ENCODE peak calls at places on chromosome 11, in seven cellular contexts. One of them, this sample, is unnamed.

GRCh38 chr11:34585870-34586654 is 34.8 kb upstream of the EHF start:
- DNase-seq in H1: no peak
- DNase-seq in IMR-90: peak; percentile 71
- DNase-seq in neuronal stem cell: peak; percentile 52
- DNase-seq in H9: no peak
- DNase-seq in mesendoderm: peak; percentile 73
- DNase-seq in mesenchymal stem cell: peak; percentile 56
- DNase-seq in this sample: no peak

GRCh38 chr11:45333506-45333971 is 47.4 kb upstream of the SYT13 start:
- DNase-seq in H9: peak; percentile 68
- DNase-seq in neuronal stem cell: no peak
- DNase-seq in H1: no peak
- DNase-seq in IMR-90: peak; percentile 65
- DNase-seq in mesendoderm: peak; percentile 78
- DNase-seq in mesenchymal stem cell: peak; percentile 98
- DNase-seq in this sample: no peak

GRCh38 chr11:70192666-70193410 is 10.3 kb upstream of the FADD start:
- DNase-seq in H9: no peak
- DNase-seq in mesenchymal stem cell: no peak
- DNase-seq in H1: no peak
- DNase-seq in mesendoderm: no peak
- DNase-seq in IMR-90: no peak
- DNase-seq in neuronal stem cell: no peak
- DNase-seq in this sample: no peak

GRCh38 chr11:84430661-84431060 is 1144.5 kb upstream of the CCDC90B start:
- DNase-seq in IMR-90: no peak
- DNase-seq in H1: no peak
- DNase-seq in H9: peak; percentile 55
- DNase-seq in mesenchymal stem cell: no peak
- DNase-seq in neuronal stem cell: no peak
- DNase-seq in mesendoderm: peak; percentile 69
- DNase-seq in this sample: no peak

GRCh38 chr11:1232328-1233321 is 9.8 kb downstream of the MUC5B start:
- DNase-seq in mesendoderm: no peak
- DNase-seq in neuronal stem cell: no peak
- DNase-seq in mesenchymal stem cell: no peak
- DNase-seq in H9: peak; percentile 24
- DNase-seq in H1: no peak
- DNase-seq in IMR-90: no peak
- DNase-seq in this sample: no peak

GRCh38 chr11:67053896-67054850 is 2.5 kb upstream of the RHOD start:
- DNase-seq in IMR-90: peak; percentile 91
- DNase-seq in neuronal stem cell: peak; percentile 55
- DNase-seq in H1: peak; percentile 23
- DNase-seq in mesenchymal stem cell: peak; percentile 91
- DNase-seq in H9: peak; percentile 74
- DNase-seq in mesendoderm: peak; percentile 74
- DNase-seq in this sample: peak; percentile 88

GRCh38 chr11:73249304-73249703 is 22.8 kb upstream of the P2RY6 start:
- DNase-seq in IMR-90: peak; percentile 22
- DNase-seq in H1: no peak
- DNase-seq in mesendoderm: no peak
- DNase-seq in H9: peak; percentile 8
- DNase-seq in neuronal stem cell: no peak
- DNase-seq in mesenchymal stem cell: no peak
- DNase-seq in this sample: peak; percentile 72

GRCh38 chr11:133809525-133810178 is 35.7 kb downstream of the SPATA19 start:
- DNase-seq in IMR-90: no peak
- DNase-seq in H9: peak; percentile 72
- DNase-seq in H1: no peak
- DNase-seq in mesendoderm: peak; percentile 91
- DNase-seq in mesenchymal stem cell: no peak
- DNase-seq in neuronal stem cell: no peak
- DNase-seq in this sample: peak; percentile 15

GRCh38 chr11:45816614-45817013 is 11.7 kb downstream of the SLC35C1 start:
- DNase-seq in neuronal stem cell: no peak
- DNase-seq in H9: peak; percentile 79
- DNase-seq in mesendoderm: no peak
- DNase-seq in H1: no peak
- DNase-seq in mesenchymal stem cell: no peak
- DNase-seq in IMR-90: no peak
- DNase-seq in this sample: no peak

GRCh38 chr11:48184452-48184851 is 32.2 kb upstream of the OR4B1 start:
- DNase-seq in IMR-90: no peak
- DNase-seq in mesenchymal stem cell: no peak
- DNase-seq in H1: no peak
- DNase-seq in neuronal stem cell: no peak
- DNase-seq in mesendoderm: no peak
- DNase-seq in H9: no peak
- DNase-seq in this sample: no peak

GRCh38 chr11:46505741-46506485 is 87.9 kb downstream of the AMBRA1 start:
- DNase-seq in H1: no peak
- DNase-seq in mesenchymal stem cell: peak; percentile 17
- DNase-seq in neuronal stem cell: no peak
- DNase-seq in H9: no peak
- DNase-seq in mesendoderm: no peak
- DNase-seq in IMR-90: peak; percentile 18
- DNase-seq in this sample: no peak

GRCh38 chr11:128913806-128914205 is 22.6 kb downstream of the KCNJ5 start:
- DNase-seq in H9: no peak
- DNase-seq in mesenchymal stem cell: no peak
- DNase-seq in H1: no peak
- DNase-seq in IMR-90: no peak
- DNase-seq in neuronal stem cell: no peak
- DNase-seq in mesendoderm: no peak
- DNase-seq in this sample: no peak

GRCh38 chr11:45026835-45027234 is 76.2 kb upstream of the TP53I11 start:
- DNase-seq in IMR-90: no peak
- DNase-seq in H1: no peak
- DNase-seq in neuronal stem cell: no peak
- DNase-seq in H9: no peak
- DNase-seq in mesenchymal stem cell: no peak
- DNase-seq in mesendoderm: no peak
- DNase-seq in this sample: no peak

GRCh38 chr11:110878513-110878912 is 166.3 kb upstream of the ARHGAP20 start:
- DNase-seq in H9: no peak
- DNase-seq in mesenchymal stem cell: no peak
- DNase-seq in mesendoderm: no peak
- DNase-seq in H1: no peak
- DNase-seq in IMR-90: peak; percentile 65
- DNase-seq in neuronal stem cell: no peak
- DNase-seq in this sample: no peak

GRCh38 chr11:79179087-79179486 is 261.7 kb downstream of the TENM4 start:
- DNase-seq in H1: no peak
- DNase-seq in mesenchymal stem cell: no peak
- DNase-seq in IMR-90: peak; percentile 49
- DNase-seq in neuronal stem cell: no peak
- DNase-seq in H9: no peak
- DNase-seq in mesendoderm: no peak
- DNase-seq in this sample: no peak

GRCh38 chr11:125079151-125079877 is 16.2 kb downstream of the SLC37A2 start:
- DNase-seq in mesenchymal stem cell: no peak
- DNase-seq in IMR-90: no peak
- DNase-seq in neuronal stem cell: no peak
- DNase-seq in H1: no peak
- DNase-seq in H9: no peak
- DNase-seq in mesendoderm: no peak
- DNase-seq in this sample: no peak

GRCh38 chr11:2174361-2174760 is 2.7 kb upstream of the TH start:
- DNase-seq in neuronal stem cell: no peak
- DNase-seq in IMR-90: no peak
- DNase-seq in H9: no peak
- DNase-seq in mesenchymal stem cell: no peak
- DNase-seq in mesendoderm: no peak
- DNase-seq in H1: no peak
- DNase-seq in this sample: no peak

DNA sequence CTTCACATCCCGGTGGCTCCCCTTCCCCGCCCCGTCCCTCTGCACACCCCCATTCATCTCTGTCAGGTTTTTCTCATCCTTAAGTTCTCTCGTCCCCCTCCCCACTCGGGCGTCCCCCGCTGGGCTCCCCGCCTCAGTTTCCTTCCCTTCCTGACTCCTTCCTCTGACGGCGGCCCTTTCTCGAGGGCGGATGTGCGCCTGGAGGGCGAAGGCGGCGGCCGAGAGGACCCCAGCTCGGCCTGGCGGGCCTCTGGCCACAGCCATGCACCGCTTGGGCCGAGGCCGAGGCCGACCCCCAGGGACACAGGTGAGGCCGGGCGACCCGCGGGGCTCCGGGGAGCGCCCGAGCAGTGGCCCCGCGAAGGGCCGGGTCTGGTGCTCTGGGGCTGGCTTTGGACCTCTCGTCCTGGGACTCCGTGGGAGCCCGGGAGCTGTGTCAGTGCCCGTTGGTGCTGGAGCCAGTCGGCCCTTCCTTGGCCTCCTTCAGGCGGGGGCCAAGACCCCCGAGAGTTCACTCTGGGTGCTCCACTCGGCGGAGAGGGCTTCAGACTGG is 2.9 kb downstream of the PHLDB1 start:
- DNase-seq in mesendoderm: no peak
- DNase-seq in H9: no peak
- DNase-seq in neuronal stem cell: no peak
- DNase-seq in H1: no peak
- DNase-seq in IMR-90: no peak
- DNase-seq in mesenchymal stem cell: peak; percentile 25
- DNase-seq in this sample: no peak
- H3K9ac ChIP-seq in mesendoderm: peak overlapping the region; percentile 13
- H3K9ac ChIP-seq in H9: no peak overlapping the region
- H3K9ac ChIP-seq in neuronal stem cell: peak overlapping the region; percentile 64
- H3K9ac ChIP-seq in H1: no peak overlapping the region
- H3K9ac ChIP-seq in IMR-90: peak overlapping the region; percentile 85
- H3K9ac ChIP-seq in mesenchymal stem cell: peak overlapping the region; percentile 97
- H3K9ac ChIP-seq in this sample: no peak overlapping the region

GRCh38 chr11:13276852-13277718 is 505 bp upstream of the BMAL1 start:
- DNase-seq in H9: peak; percentile 99
- DNase-seq in H1: peak; percentile 93
- DNase-seq in neuronal stem cell: peak; percentile 96
- DNase-seq in mesenchymal stem cell: peak; percentile 98
- DNase-seq in mesendoderm: peak; percentile 99
- DNase-seq in IMR-90: peak; percentile 97
- DNase-seq in this sample: peak; percentile 99
- H3K27me3 ChIP-seq in H9: peaks cover 27% of the 10 kb centered on the region
- H3K27me3 ChIP-seq in H1: peaks cover 57% of the 10 kb centered on the region
- H3K27me3 ChIP-seq in neuronal stem cell: peaks cover 12% of the 10 kb centered on the region
- H3K27me3 ChIP-seq in mesenchymal stem cell: peaks cover 44% of the 10 kb centered on the region
- H3K27me3 ChIP-seq in mesendoderm: peaks cover 27% of the 10 kb centered on the region
- H3K27me3 ChIP-seq in IMR-90: peaks cover 4% of the 10 kb centered on the region
- H3K27me3 ChIP-seq in this sample: peaks cover 21% of the 10 kb centered on the region

GRCh38 chr11:8512547-8512946 is 81.5 kb downstream of the STK33 start:
- DNase-seq in H1: no peak
- DNase-seq in IMR-90: no peak
- DNase-seq in mesenchymal stem cell: no peak
- DNase-seq in mesendoderm: no peak
- DNase-seq in H9: no peak
- DNase-seq in neuronal stem cell: no peak
- DNase-seq in this sample: no peak
- H2BK120ac ChIP-seq in H1: no peak overlapping the region
- H2BK120ac ChIP-seq in IMR-90: no peak overlapping the region
- H2BK120ac ChIP-seq in mesenchymal stem cell: no peak overlapping the region
- H2BK120ac ChIP-seq in mesendoderm: no peak overlapping the region
- H2BK120ac ChIP-seq in H9: no peak overlapping the region
- H2BK120ac ChIP-seq in neuronal stem cell: no peak overlapping the region
- H2BK120ac ChIP-seq in this sample: no peak overlapping the region

GRCh38 chr11:121237686-121238658 is 54.6 kb upstream of the SC5D start:
- DNase-seq in mesendoderm: no peak
- DNase-seq in H1: no peak
- DNase-seq in H9: no peak
- DNase-seq in IMR-90: peak; percentile 62
- DNase-seq in neuronal stem cell: no peak
- DNase-seq in mesenchymal stem cell: peak; percentile 40
- DNase-seq in this sample: no peak

GRCh38 chr11:121240650-121241299 is 51.8 kb upstream of the SC5D start:
- DNase-seq in mesendoderm: no peak
- DNase-seq in H9: no peak
- DNase-seq in mesenchymal stem cell: no peak
- DNase-seq in H1: no peak
- DNase-seq in neuronal stem cell: no peak
- DNase-seq in IMR-90: no peak
- DNase-seq in this sample: no peak

GRCh38 chr11:121231576-121232278 is 60.8 kb upstream of the SC5D start:
- DNase-seq in H1: no peak
- DNase-seq in neuronal stem cell: no peak
- DNase-seq in IMR-90: no peak
- DNase-seq in mesenchymal stem cell: no peak
- DNase-seq in mesendoderm: no peak
- DNase-seq in H9: no peak
- DNase-seq in this sample: no peak

GRCh38 chr11:121235057-121235456 is 57.5 kb upstream of the SC5D start:
- DNase-seq in H1: no peak
- DNase-seq in mesendoderm: no peak
- DNase-seq in neuronal stem cell: no peak
- DNase-seq in mesenchymal stem cell: no peak
- DNase-seq in IMR-90: no peak
- DNase-seq in H9: no peak
- DNase-seq in this sample: peak; percentile 10

DNA sequence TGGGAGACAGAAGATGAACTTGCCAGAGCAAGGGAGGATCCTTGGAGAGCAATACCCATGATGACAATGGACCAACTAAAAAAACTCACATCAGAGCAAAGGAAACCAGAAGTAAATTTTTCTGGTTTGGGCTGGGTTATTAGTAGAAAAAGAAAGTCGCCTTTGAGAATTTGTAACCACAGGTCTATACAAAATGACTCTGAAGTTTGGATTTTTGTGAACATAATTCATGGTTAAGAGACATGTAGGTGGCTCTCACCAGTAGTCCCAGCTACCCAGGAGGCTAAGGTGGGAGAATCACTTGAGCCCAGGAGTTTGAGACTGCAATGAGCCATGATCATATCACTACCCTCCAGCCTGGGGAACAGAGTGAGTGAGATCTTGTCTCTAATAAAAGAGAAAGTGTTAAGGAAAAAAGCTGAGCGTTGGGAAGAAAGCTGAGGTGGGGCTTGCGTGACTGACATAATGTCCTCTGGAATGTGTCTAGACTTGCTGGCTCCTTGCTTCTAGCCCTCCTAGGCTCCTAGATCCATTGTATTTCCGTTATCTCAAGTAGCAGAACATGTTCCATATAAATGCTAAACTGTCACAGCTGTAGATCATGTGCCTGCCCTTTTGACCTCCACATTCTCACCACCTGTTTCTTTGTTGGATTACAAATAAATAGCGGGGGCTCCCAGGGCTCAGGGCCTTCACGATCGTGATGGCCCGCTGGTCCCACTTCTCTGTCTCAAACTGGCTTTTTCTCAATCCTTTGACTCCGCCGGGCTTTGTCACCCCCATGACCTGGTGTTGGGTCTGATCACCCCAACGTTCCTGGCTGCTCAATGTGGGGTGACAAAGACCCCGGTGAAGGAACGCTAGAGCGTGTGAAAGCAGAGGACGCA is 56.2 kb upstream of the SC5D start:
- DNase-seq in neuronal stem cell: peak; percentile 37
- DNase-seq in mesenchymal stem cell: peak; percentile 65
- DNase-seq in H1: no peak
- DNase-seq in H9: no peak
- DNase-seq in mesendoderm: peak; percentile 96
- DNase-seq in IMR-90: no peak
- DNase-seq in this sample: peak; percentile 63
- H3K9ac ChIP-seq in neuronal stem cell: no peak overlapping the region
- H3K9ac ChIP-seq in mesenchymal stem cell: no peak overlapping the region
- H3K9ac ChIP-seq in H1: no peak overlapping the region
- H3K9ac ChIP-seq in H9: no peak overlapping the region
- H3K9ac ChIP-seq in mesendoderm: no peak overlapping the region
- H3K9ac ChIP-seq in IMR-90: no peak overlapping the region
- H3K9ac ChIP-seq in this sample: no peak overlapping the region

This sample was measured in trophoblast cell.